ENCODE peak calls at places on chromosome 1, in seven cellular contexts. F, A, V, X, W, L and R are unnamed samples.

GRCh38 chr1:31567956-31568570 is 8.3 kb upstream of the TINAGL1 start:
- DNase-seq in F (peak; percentile 59), X (no peak), V (peak; percentile 55), W (peak; percentile 63), L (no peak), A (no peak), R (no peak)

GRCh38 chr1:63679076-63679475 is 85.9 kb downstream of the PGM1 start:
- DNase-seq in X (no peak), W (no peak), V (no peak), A (no peak), L (no peak), F (no peak), R (no peak)

GRCh38 chr1:21607549-21608529 is 61.3 kb downstream of the RAP1GAP start:
- DNase-seq in V (peak; percentile 63), A (peak; percentile 91), L (no peak), F (peak; percentile 55), X (peak; percentile 28), W (peak; percentile 94), R (no peak)

GRCh38 chr1:183932412-183932811 is 105.1 kb downstream of the COLGALT2 start:
- DNase-seq in L (no peak), X (no peak), F (peak; percentile 95), A (no peak), W (peak; percentile 85), V (peak; percentile 71), R (peak; percentile 44)

GRCh38 chr1:33369081-33369480 is 48.2 kb upstream of the A3GALT2 start:
- DNase-seq in W (no peak), V (no peak), L (no peak), X (no peak), A (no peak), F (no peak), R (no peak)

GRCh38 chr1:220281159-220281574 is 8.9 kb upstream of the RAB3GAP2 start:
- DNase-seq in X (peak; percentile 8), A (no peak), L (no peak), F (peak; percentile 45), W (no peak), V (peak; percentile 50), R (no peak)

GRCh38 chr1:87329756-87330200 is 1.1 kb downstream of the LMO4 start:
- DNase-seq in L (no peak), X (no peak), V (no peak), F (peak; percentile 44), A (no peak), W (no peak), R (no peak)

GRCh38 chr1:184533049-184533448 is 146.2 kb downstream of the C1orf21 start:
- DNase-seq in X (no peak), L (no peak), A (no peak), F (no peak), V (no peak), W (no peak), R (no peak)

GRCh38 chr1:167510244-167510643 is 8.1 kb downstream of the CD247 start:
- DNase-seq in W (no peak), A (no peak), L (no peak), X (no peak), V (no peak), F (no peak), R (no peak)

GRCh38 chr1:193131266-193131860 is 9.5 kb downstream of the CDC73 start:
- DNase-seq in X (no peak), A (no peak), W (no peak), V (no peak), F (no peak), L (no peak), R (no peak)

GRCh38 chr1:47998396-47998990 is 1.3 kb upstream of the TRABD2B start:
- DNase-seq in A (no peak), L (no peak), X (no peak), W (no peak), F (no peak), V (no peak), R (no peak)
- TF ChIP-seq CTCF in A (no peak), L (no peak), X (no peak), W (no peak), F (no peak), V (no peak), R (no peak)

DNA sequence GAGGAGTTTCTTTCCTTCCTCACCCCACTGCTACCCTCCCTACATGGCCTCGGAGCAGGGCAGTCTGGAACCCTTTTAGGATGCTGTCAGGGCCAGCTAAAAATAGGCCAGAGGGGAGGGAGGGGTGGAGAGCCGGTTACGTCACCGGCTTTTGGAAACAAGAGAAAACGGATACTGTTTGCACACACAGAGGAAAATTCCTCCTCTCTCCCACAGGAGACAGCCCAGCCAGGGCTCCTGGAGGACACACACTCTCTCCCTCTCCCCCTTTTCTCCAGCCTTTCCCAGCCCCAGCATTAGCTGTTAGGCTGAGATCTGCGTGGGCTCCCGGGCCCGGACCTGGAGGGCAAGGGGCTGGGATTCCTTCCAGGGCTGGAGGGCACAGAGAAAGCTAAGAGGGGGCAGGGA is 20.0 kb upstream of the ALDH4A1 start:
- DNase-seq in W (peak; percentile 91), X (no peak), A (peak; percentile 52), V (peak; percentile 83), L (no peak), F (peak; percentile 88), R (peak; percentile 70)
- TF ChIP-seq CTCF in W (no peak), X (no peak), A (no peak), V (peak; percentile 43), L (no peak), F (peak; percentile 49), R (peak; percentile 29)

DNA sequence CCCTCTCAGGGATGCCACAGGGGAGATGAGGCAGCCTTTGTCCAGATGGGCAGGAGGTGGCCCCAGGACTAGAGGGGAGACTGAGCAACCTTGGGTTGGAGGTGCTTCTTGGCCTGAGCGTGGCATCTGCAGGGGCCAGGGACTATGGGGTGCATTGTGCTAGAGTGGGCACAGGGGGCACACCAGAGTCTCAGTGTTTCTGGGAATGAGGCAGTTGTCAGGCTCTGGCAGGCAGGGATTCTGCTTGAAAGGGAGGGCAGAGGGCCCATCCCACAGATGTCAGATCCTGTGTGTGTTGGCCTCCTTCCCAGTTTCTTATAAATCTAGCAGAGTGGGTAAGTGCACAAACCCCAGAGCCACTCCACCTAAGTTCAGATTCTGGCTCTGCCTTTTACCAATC is 13.7 kb downstream of the LGR6 start:
- DNase-seq in L (no peak), X (no peak), W (no peak), A (no peak), V (peak; percentile 25), F (peak; percentile 83), R (peak; percentile 16)
- TF ChIP-seq CTCF in L (no peak), X (no peak), W (no peak), A (no peak), V (no peak), F (peak; percentile 42), R (no peak)

DNA sequence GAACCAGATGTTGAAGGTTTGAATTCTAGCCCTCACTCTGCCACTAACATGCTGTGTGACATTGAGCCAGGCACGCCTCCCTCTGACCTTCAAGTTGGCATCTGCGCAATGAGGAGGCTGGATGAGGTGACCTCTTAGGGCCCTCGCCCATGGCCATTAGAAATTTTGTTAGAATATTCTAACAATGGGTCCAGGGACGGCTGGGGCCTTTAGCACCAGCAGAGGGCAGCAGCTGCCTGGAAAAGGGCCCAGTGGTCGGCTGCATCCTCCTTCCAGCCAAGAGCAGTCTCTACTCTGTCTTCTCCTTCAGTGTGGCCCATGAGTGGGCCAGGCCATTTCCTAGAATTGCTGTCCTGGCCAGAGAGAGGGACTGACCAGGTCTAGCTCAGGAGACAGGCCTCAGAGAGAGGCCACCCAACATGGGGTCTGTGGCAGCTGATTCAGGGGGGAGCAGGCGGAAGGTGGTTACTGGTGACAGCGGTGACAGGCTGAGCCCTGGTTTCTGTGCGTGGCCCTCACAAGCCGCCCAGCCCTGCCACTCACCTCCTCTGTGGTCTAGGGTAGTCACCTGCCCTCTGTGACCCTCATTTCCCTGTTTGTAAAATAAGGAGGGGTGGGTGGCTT is 101.3 kb upstream of the ACTL8 start:
- DNase-seq in F (peak; percentile 48), X (peak; percentile 44), L (no peak), V (peak; percentile 31), A (no peak), W (peak; percentile 74), R (no peak)
- TF ChIP-seq CTCF in F (peak; percentile 85), X (peak; percentile 47), L (peak; percentile 44), V (peak; percentile 90), A (peak; percentile 40), W (peak; percentile 59), R (peak; percentile 88)

GRCh38 chr1:235597867-235598553 is 51.6 kb downstream of the GNG4 start:
- DNase-seq in X (peak; percentile 36), F (peak; percentile 57), W (no peak), V (peak; percentile 65), L (no peak), A (no peak), R (peak; percentile 13)
- TF ChIP-seq CTCF in X (peak; percentile 57), F (peak; percentile 48), W (no peak), V (peak; percentile 81), L (no peak), A (no peak), R (peak; percentile 61)

GRCh38 chr1:203287896-203288295 is 17.4 kb upstream of the BTG2 start:
- DNase-seq in A (no peak), V (no peak), L (no peak), F (no peak), W (no peak), X (no peak), R (no peak)

GRCh38 chr1:203287109-203287893 is 18.0 kb upstream of the BTG2 start:
- DNase-seq in W (peak; percentile 88), A (peak; percentile 81), X (no peak), L (peak; percentile 80), F (no peak), V (no peak), R (no peak)

GRCh38 chr1:203288351-203288894 is 16.9 kb upstream of the BTG2 start:
- DNase-seq in F (no peak), W (no peak), A (no peak), X (no peak), V (no peak), L (no peak), R (no peak)

GRCh38 chr1:203284411-203285208 is 20.7 kb upstream of the BTG2 start:
- DNase-seq in A (peak; percentile 26), X (no peak), L (no peak), F (no peak), V (no peak), W (no peak), R (no peak)

GRCh38 chr1:203286161-203286984 is 18.9 kb upstream of the BTG2 start:
- DNase-seq in F (no peak), A (peak; percentile 73), L (no peak), X (no peak), V (no peak), W (no peak), R (no peak)
- TF ChIP-seq CTCF in F (no peak), A (no peak), L (no peak), X (no peak), V (no peak), W (no peak), R (no peak)